ENCODE peak calls at places on chromosomes 12 and 14, in five cellular contexts. One of them, this sample, is unnamed.

GRCh38 chr12:27779416-27779815 is 617 bp upstream of the KLHL42 start:
- DNase-seq in ovary: peak
- DNase-seq in ascending aorta: no peak
- DNase-seq in adipocyte: no peak
- DNase-seq in CD8-positive, alpha-beta memory T cell: no peak
- DNase-seq in this sample: no peak

GRCh38 chr14:60183724-60184596 is 18.8 kb upstream of the DHRS7 start:
- DNase-seq in adipocyte: peak
- DNase-seq in CD8-positive, alpha-beta memory T cell: no peak
- DNase-seq in ovary: no peak
- DNase-seq in ascending aorta: no peak
- DNase-seq in this sample: no peak

GRCh38 chr12:114863911-114864310 is 179.9 kb upstream of the TBX3 start:
- DNase-seq in CD8-positive, alpha-beta memory T cell: no peak
- DNase-seq in adipocyte: no peak
- DNase-seq in ovary: no peak
- DNase-seq in ascending aorta: no peak
- DNase-seq in this sample: no peak

GRCh38 chr12:31629756-31630732 is 29.4 kb upstream of the ETFBKMT start:
- DNase-seq in ovary: peak
- DNase-seq in ascending aorta: no peak
- DNase-seq in CD8-positive, alpha-beta memory T cell: no peak
- DNase-seq in adipocyte: peak
- DNase-seq in this sample: no peak

GRCh38 chr12:6613015-6613775 is 6.0 kb upstream of the CHD4 start:
- DNase-seq in ascending aorta: peak
- DNase-seq in ovary: peak
- DNase-seq in adipocyte: peak
- DNase-seq in CD8-positive, alpha-beta memory T cell: peak
- DNase-seq in this sample: no peak

GRCh38 chr12:6782119-6782518 is 7.2 kb upstream of the CD4 start:
- DNase-seq in adipocyte: no peak
- DNase-seq in ascending aorta: no peak
- DNase-seq in CD8-positive, alpha-beta memory T cell: no peak
- DNase-seq in ovary: no peak
- DNase-seq in this sample: no peak

GRCh38 chr12:94374124-94374523 is 85.5 kb downstream of the CEP83 start:
- DNase-seq in ascending aorta: no peak
- DNase-seq in ovary: no peak
- DNase-seq in CD8-positive, alpha-beta memory T cell: no peak
- DNase-seq in adipocyte: no peak
- DNase-seq in this sample: no peak

GRCh38 chr12:118611295-118611694 is 234.9 kb downstream of the SUDS3 start:
- DNase-seq in CD8-positive, alpha-beta memory T cell: no peak
- DNase-seq in adipocyte: no peak
- DNase-seq in ovary: no peak
- DNase-seq in ascending aorta: no peak
- DNase-seq in this sample: no peak

GRCh38 chr12:613996-614726 is 49.1 kb downstream of the NINJ2 start:
- DNase-seq in CD8-positive, alpha-beta memory T cell: peak
- DNase-seq in ovary: no peak
- DNase-seq in ascending aorta: no peak
- DNase-seq in adipocyte: no peak
- DNase-seq in this sample: no peak

GRCh38 chr14:22556021-22556989 is 32.7 kb downstream of the DAD1 start:
- DNase-seq in ascending aorta: no peak
- DNase-seq in CD8-positive, alpha-beta memory T cell: peak
- DNase-seq in ovary: peak
- DNase-seq in adipocyte: no peak
- DNase-seq in this sample: no peak

GRCh38 chr14:101623685-101624444 is 62.6 kb downstream of the DIO3 start:
- DNase-seq in ovary: no peak
- DNase-seq in ascending aorta: no peak
- DNase-seq in CD8-positive, alpha-beta memory T cell: no peak
- DNase-seq in adipocyte: no peak
- DNase-seq in this sample: no peak

GRCh38 chr12:75852956-75853355 is 178.6 kb downstream of the PHLDA1 start:
- DNase-seq in CD8-positive, alpha-beta memory T cell: no peak
- DNase-seq in adipocyte: no peak
- DNase-seq in ovary: no peak
- DNase-seq in ascending aorta: no peak
- DNase-seq in this sample: no peak

GRCh38 chr12:1197264-1198018 is 206.4 kb downstream of the ERC1 start:
- DNase-seq in adipocyte: no peak
- DNase-seq in ascending aorta: no peak
- DNase-seq in CD8-positive, alpha-beta memory T cell: no peak
- DNase-seq in ovary: no peak
- DNase-seq in this sample: peak

GRCh38 chr14:78633747-78634146 is 463.6 kb downstream of the NRXN3 start:
- DNase-seq in ovary: no peak
- DNase-seq in CD8-positive, alpha-beta memory T cell: no peak
- DNase-seq in adipocyte: no peak
- DNase-seq in ascending aorta: no peak
- DNase-seq in this sample: no peak

GRCh38 chr14:36996133-36996856 is 176.1 kb downstream of the SLC25A21 start:
- DNase-seq in CD8-positive, alpha-beta memory T cell: no peak
- DNase-seq in ascending aorta: no peak
- DNase-seq in adipocyte: peak
- DNase-seq in ovary: no peak
- DNase-seq in this sample: no peak

GRCh38 chr12:124633954-124634352 is 66.5 kb upstream of the NCOR2 start:
- DNase-seq in ascending aorta: no peak
- DNase-seq in CD8-positive, alpha-beta memory T cell: no peak
- DNase-seq in ovary: no peak
- DNase-seq in adipocyte: no peak
- DNase-seq in this sample: no peak

GRCh38 chr12:19946549-19946948 is 421.8 kb upstream of the PDE3A start:
- DNase-seq in ascending aorta: no peak
- DNase-seq in adipocyte: peak
- DNase-seq in CD8-positive, alpha-beta memory T cell: no peak
- DNase-seq in ovary: no peak
- DNase-seq in this sample: peak

GRCh38 chr12:42568952-42569916 is 20.3 kb downstream of the PRICKLE1 start:
- DNase-seq in adipocyte: peak
- DNase-seq in CD8-positive, alpha-beta memory T cell: no peak
- DNase-seq in ascending aorta: no peak
- DNase-seq in ovary: no peak
- DNase-seq in this sample: no peak

GRCh38 chr12:88391556-88391955 is 188.7 kb downstream of the KITLG start:
- DNase-seq in ascending aorta: no peak
- DNase-seq in adipocyte: peak
- DNase-seq in ovary: no peak
- DNase-seq in CD8-positive, alpha-beta memory T cell: no peak
- DNase-seq in this sample: peak

GRCh38 chr12:110424237-110424636 is 20.7 kb upstream of the ANAPC7 start:
- DNase-seq in CD8-positive, alpha-beta memory T cell: no peak
- DNase-seq in adipocyte: no peak
- DNase-seq in ascending aorta: no peak
- DNase-seq in ovary: no peak
- DNase-seq in this sample: no peak

GRCh38 chr14:71022015-71022919 is 115.0 kb downstream of the PCNX1 start:
- DNase-seq in adipocyte: no peak
- DNase-seq in ovary: no peak
- DNase-seq in ascending aorta: no peak
- DNase-seq in CD8-positive, alpha-beta memory T cell: no peak
- DNase-seq in this sample: no peak

GRCh38 chr14:71022939-71023338 is 115.7 kb downstream of the PCNX1 start:
- DNase-seq in ovary: no peak
- DNase-seq in ascending aorta: no peak
- DNase-seq in CD8-positive, alpha-beta memory T cell: no peak
- DNase-seq in adipocyte: no peak
- DNase-seq in this sample: no peak

GRCh38 chr14:71021347-71022014 is 114.2 kb downstream of the PCNX1 start:
- DNase-seq in CD8-positive, alpha-beta memory T cell: no peak
- DNase-seq in ovary: no peak
- DNase-seq in adipocyte: peak
- DNase-seq in ascending aorta: no peak
- DNase-seq in this sample: no peak
- H3K4me3 ChIP-seq in CD8-positive, alpha-beta memory T cell: no peak
- H3K4me3 ChIP-seq in ovary: no peak
- H3K4me3 ChIP-seq in adipocyte: peak
- H3K4me3 ChIP-seq in ascending aorta: no peak
- H3K4me3 ChIP-seq in this sample: no peak

DNA sequence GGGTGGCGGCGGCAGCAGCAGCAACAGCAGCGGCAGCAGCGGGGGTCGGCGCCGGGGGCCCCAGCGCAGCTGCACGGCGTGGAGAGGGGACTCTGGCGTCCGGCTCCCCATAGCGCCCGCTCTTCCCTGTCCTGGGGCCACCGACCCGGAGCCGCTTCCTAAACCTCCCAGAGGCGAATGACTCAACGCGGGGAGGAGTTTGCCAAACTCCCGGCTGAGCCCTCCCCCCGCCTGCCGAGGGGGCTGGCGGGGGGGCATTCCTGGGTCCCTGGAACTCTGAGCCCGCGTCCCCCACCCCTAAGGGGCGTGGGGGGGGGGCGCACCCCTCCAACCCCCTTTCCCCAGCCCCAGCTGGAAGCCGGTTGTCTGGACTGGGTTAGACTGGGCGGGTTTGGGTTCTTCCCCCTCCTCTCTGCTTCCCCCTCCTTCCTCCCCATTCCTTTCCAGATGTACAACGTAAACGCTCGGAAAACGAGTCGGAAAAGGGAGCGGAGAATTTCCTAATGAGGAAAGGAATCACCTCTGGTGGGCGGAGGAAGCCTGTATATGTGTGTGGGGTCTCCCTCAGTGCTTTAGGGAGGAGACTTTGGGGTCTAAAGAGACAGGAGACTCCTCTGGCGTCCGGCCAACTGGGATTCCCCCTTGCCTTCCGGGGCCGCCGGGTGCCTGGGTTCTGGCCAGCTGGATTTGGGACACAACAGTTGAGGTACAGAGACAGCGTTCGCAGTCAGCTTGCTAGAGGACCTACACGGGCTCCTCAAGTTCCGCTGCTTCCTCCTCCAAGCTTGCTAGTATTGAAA is at the start of gene ITGA5:
- DNase-seq in ascending aorta: no peak
- DNase-seq in adipocyte: peak
- DNase-seq in ovary: peak
- DNase-seq in CD8-positive, alpha-beta memory T cell: peak
- DNase-seq in this sample: no peak
- H3K4me3 ChIP-seq in ascending aorta: peak
- H3K4me3 ChIP-seq in adipocyte: peak
- H3K4me3 ChIP-seq in ovary: peak
- H3K4me3 ChIP-seq in CD8-positive, alpha-beta memory T cell: peak
- H3K4me3 ChIP-seq in this sample: peak

DNA sequence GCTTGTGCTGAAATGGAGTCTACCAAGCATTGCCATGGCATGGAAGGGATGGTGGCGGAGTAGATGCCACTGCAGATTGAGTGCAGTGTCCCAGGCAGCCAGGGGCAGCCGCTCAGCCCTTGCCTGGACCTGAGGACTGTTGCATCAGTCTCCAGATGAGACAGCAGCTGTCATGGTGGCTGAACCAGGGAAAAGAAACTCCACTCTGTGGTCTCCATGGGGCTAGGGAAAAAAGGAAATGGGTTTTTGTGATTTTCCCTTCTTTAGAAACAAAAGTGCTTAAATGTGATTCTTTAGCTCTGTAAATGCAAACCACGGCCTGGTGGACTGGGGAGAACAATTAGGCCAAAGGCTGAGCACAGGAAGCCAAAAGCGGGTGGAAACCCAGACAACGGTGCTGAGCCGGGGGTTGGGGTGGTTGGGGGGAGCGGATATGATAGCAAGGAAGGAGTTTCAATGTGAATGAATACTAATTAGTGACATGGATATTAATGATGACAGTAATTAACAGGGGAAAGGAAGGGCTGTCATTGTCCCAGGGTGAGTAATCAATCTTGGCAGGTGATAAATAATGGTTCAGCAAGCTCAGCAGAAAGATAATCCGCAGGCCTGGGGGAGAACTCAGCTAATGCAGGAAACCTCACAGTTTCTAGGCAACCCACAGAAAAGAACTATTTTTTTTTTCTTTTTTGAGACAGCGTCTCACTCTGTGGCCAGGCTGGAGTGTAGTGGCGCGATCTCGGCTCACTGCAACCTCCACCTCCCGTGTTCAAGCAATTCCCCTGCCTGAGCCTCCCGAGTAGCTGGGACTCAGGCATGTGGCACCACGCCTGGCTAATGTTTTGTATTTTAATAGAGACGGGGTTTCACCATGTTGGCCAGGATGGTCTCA is 442.6 kb downstream of the DPF3 start:
- DNase-seq in ovary: no peak
- DNase-seq in adipocyte: peak
- DNase-seq in CD8-positive, alpha-beta memory T cell: peak
- DNase-seq in ascending aorta: no peak
- DNase-seq in this sample: no peak
- H3K4me3 ChIP-seq in ovary: no peak
- H3K4me3 ChIP-seq in adipocyte: no peak
- H3K4me3 ChIP-seq in CD8-positive, alpha-beta memory T cell: peak
- H3K4me3 ChIP-seq in ascending aorta: no peak
- H3K4me3 ChIP-seq in this sample: no peak

GRCh38 chr12:24463392-24463791 is 485.5 kb downstream of the BCAT1 start:
- DNase-seq in ovary: no peak
- DNase-seq in adipocyte: no peak
- DNase-seq in CD8-positive, alpha-beta memory T cell: no peak
- DNase-seq in ascending aorta: no peak
- DNase-seq in this sample: no peak
- H3K4me3 ChIP-seq in ovary: no peak
- H3K4me3 ChIP-seq in adipocyte: no peak
- H3K4me3 ChIP-seq in CD8-positive, alpha-beta memory T cell: no peak
- H3K4me3 ChIP-seq in ascending aorta: no peak
- H3K4me3 ChIP-seq in this sample: no peak

GRCh38 chr12:53496752-53497032 is 2.6 kb downstream of the MAP3K12 start:
- DNase-seq in adipocyte: peak
- DNase-seq in ovary: no peak
- DNase-seq in ascending aorta: no peak
- DNase-seq in CD8-positive, alpha-beta memory T cell: no peak
- DNase-seq in this sample: no peak
- H3K4me3 ChIP-seq in adipocyte: peak
- H3K4me3 ChIP-seq in ovary: no peak
- H3K4me3 ChIP-seq in ascending aorta: no peak
- H3K4me3 ChIP-seq in CD8-positive, alpha-beta memory T cell: no peak
- H3K4me3 ChIP-seq in this sample: peak

This sample was measured in epithelial cell of proximal tubule.